ENCODE peak calls at places on chromosomes 16 and 17, in five cellular contexts. B is CD8-positive, alpha-beta memory T cell; C is HepG2; U is heart left ventricle; G is Peyer's patch. D is an unnamed sample. For H3K36me3, the result is how much of the 10 kb centered on the place peaks cover.

GRCh38 chr17:76408037-76408849 is 23.8 kb downstream of the SPHK1 start:
- DNase-seq in C (peak), G (peak), B (peak), U (no peak), D (peak)

GRCh38 chr17:17681744-17682292 is 560 bp downstream of the RAI1 start:
- DNase-seq in B (peak), G (peak), C (no peak), U (peak), D (no peak)

GRCh38 chr16:18832021-18832420 is 30.7 kb upstream of the ARL6IP1 start:
- DNase-seq in C (no peak), U (no peak), B (no peak), G (no peak), D (no peak)

GRCh38 chr17:29149431-29150064 is 30.6 kb downstream of the MYO18A start:
- DNase-seq in G (no peak), C (no peak), B (no peak), U (no peak), D (no peak)

GRCh38 chr16:85286970-85287814 is 174.9 kb upstream of the CIBAR2 start:
- DNase-seq in U (peak), C (no peak), B (no peak), G (no peak), D (no peak)

GRCh38 chr16:23124315-23124714 is 24.9 kb downstream of the USP31 start:
- DNase-seq in G (no peak), C (no peak), U (no peak), B (no peak), D (no peak)

GRCh38 chr16:53872248-53873221 is 168.6 kb downstream of the FTO start:
- DNase-seq in B (no peak), U (no peak), C (no peak), G (no peak), D (no peak)

GRCh38 chr17:15351925-15352324 is 10.5 kb upstream of the TEKT3 start:
- DNase-seq in B (no peak), U (no peak), G (peak), C (no peak), D (peak)

GRCh38 chr17:76370261-76370993 is 14.0 kb upstream of the SPHK1 start:
- DNase-seq in U (peak), C (no peak), B (no peak), G (no peak), D (no peak)

GRCh38 chr16:23877107-23878070 is 41.6 kb downstream of the PRKCB start:
- DNase-seq in C (no peak), G (no peak), U (no peak), B (no peak), D (no peak)

GRCh38 chr17:78343099-78343432 is 16.8 kb downstream of the SOCS3 start:
- DNase-seq in U (peak), B (no peak), G (no peak), C (no peak), D (no peak)

GRCh38 chr16:50079741-50080140 is 14.0 kb downstream of the HEATR3 start:
- DNase-seq in C (no peak), U (no peak), B (no peak), G (no peak), D (no peak)

GRCh38 chr17:70552230-70552981 is 383.1 kb downstream of the KCNJ2 start:
- DNase-seq in B (no peak), G (no peak), C (peak), U (no peak), D (peak)

GRCh38 chr16:29837833-29838232 is 17.6 kb downstream of the MVP start:
- DNase-seq in U (no peak), C (no peak), B (no peak), G (no peak), D (no peak)

GRCh38 chr17:7632492-7632894 is 2.6 kb downstream of the SHBG start:
- DNase-seq in U (no peak), B (no peak), G (no peak), C (no peak), D (no peak)

GRCh38 chr17:3660311-3660891 is 8.0 kb downstream of the TAX1BP3 start:
- DNase-seq in G (no peak), B (no peak), C (no peak), U (no peak), D (no peak)

GRCh38 chr16:46785076-46785845 is 37.1 kb upstream of the MYLK3 start:
- DNase-seq in U (no peak), C (no peak), B (no peak), G (no peak), D (no peak)

GRCh38 chr17:50396261-50397110 is 837 bp downstream of the LRRC59 start:
- DNase-seq in C (peak), U (peak), B (no peak), G (peak), D (peak)

GRCh38 chr16:17921357-17921978 is 415.1 kb downstream of the NPIPA8 start:
- DNase-seq in B (peak), U (no peak), C (peak), G (peak), D (peak)

GRCh38 chr17:34299918-34300600 is 14.5 kb downstream of the CCL11 start:
- DNase-seq in C (no peak), U (no peak), B (no peak), G (no peak), D (no peak)

GRCh38 chr16:86201746-86202145 is 302.8 kb downstream of the IRF8 start:
- DNase-seq in B (no peak), U (no peak), C (no peak), G (no peak), D (no peak)

GRCh38 chr16:78505544-78506371 is 406.3 kb downstream of the WWOX start:
- DNase-seq in U (peak), C (peak), G (no peak), B (no peak), D (peak)

GRCh38 chr17:7886227-7887037 is 2.2 kb upstream of the CHD3 start:
- DNase-seq in B (peak), G (peak), C (no peak), U (no peak), D (peak)

GRCh38 chr16:11972128-11972527 is 4.4 kb upstream of the SNX29 start:
- DNase-seq in G (no peak), B (no peak), U (no peak), C (peak), D (peak)

GRCh38 chr16:71867934-71868333 is 16.0 kb downstream of the ZNF821 start:
- DNase-seq in G (no peak), U (no peak), B (no peak), C (peak), D (no peak)

GRCh38 chr16:35752773-35753558 is 2293.6 kb downstream of the TP53TG3F start:
- DNase-seq in U (no peak), G (no peak), C (no peak), B (no peak), D (no peak)

GRCh38 chr16:868846-869822 is 68.6 kb upstream of the GNG13 start:
- DNase-seq in G (no peak), B (no peak), U (no peak), C (no peak), D (no peak)
- H3K27ac ChIP-seq in G (no peak), B (no peak), U (no peak), C (no peak), D (no peak)

DNA sequence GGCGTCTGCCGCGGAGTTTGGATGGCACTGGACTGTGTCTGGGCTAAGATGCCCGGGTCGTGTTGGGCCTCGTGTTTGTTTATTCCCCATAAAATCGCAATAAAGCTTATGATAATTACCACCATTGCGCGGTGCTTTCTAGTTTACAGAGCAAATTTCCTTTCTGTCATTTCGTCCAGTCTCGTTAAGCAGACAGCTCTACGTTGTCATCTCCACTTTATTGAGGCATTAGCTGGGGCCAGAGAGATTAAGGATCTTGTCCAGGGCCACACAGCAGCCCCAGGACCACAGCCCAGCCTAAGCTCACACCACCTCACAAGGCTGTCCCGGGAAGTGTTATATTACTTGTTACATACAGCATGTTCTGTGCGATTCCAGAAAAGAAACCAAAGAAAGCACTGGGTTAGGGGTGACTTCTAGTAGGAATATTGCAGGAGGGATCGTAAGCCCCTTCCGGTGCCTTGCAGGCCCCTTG is 6.4 kb downstream of the NOS2 start:
- DNase-seq in C (no peak), U (no peak), G (no peak), B (no peak), D (no peak)
- H3K4me3 ChIP-seq in C (no peak), U (peak), G (peak), B (no peak), D (peak)

GRCh38 chr17:59115474-59115873 is 8.8 kb upstream of the TRIM37 start:
- DNase-seq in U (no peak), G (no peak), B (no peak), C (no peak), D (no peak)
- H3K36me3 ChIP-seq in U (half or more), G (under half), B (under half), C (under half), D (under half)

DNA sequence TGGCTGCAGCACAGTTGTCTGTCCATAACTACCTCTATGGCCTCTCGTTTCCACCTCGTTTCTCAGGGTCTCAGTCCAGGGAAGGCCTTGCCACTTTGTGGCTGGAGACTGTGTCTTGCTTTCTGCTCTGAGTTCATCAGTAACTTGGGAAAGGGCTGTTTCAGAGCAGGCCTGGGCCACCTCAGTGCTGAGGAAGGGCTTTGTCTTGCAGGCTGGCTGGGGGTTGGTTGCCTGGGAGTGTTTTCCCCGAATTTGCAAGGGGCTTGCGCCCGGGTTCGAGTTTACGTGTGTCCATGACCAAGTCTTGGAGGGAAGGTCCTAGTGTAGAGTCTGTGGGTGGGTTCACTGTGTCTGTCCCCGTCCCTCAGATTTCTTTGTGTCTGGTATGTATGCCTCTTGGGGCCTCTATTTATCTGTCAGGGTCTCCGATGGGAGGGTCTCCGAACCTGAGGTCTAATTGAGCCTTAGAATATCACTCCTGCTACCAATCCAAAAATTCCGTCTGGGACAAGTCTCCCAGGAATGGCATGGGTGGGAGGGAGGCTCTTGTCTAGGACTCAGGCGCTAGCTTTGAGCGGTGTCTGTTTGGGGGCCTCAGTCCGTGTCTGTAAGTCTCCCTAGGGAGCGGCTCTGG is 594 bp upstream of the TGFB1I1 start:
- DNase-seq in G (no peak), B (no peak), C (no peak), U (no peak), D (no peak)
- H3K27ac ChIP-seq in G (peak), B (no peak), C (no peak), U (peak), D (no peak)

D was measured in small intestine.